ENCODE peak calls at places on chromosomes 11 and 22, in ten cellular contexts. G is nephron progenitor cell, I is right lobe of liver, X is WTC11, N is glutamatergic neuron, K is tibial nerve, E is BJ, M is AG04450, W is MCF 10A, D is mesothelial cell of epicardium. T is an unnamed sample.

GRCh38 chr22:44172370-44173108 is 8.2 kb upstream of the PARVG start:
- DNase-seq in E (no peak), M (no peak), G (no peak), X (no peak), I (peak), N (no peak), K (peak), D (no peak), W (peak), T (no peak)

GRCh38 chr11:74008373-74009229 is at the start of gene UCP3:
- DNase-seq in M (no peak), G (no peak), X (no peak), K (no peak), N (no peak), D (no peak), W (no peak), I (no peak), E (no peak), T (no peak)

GRCh38 chr22:40215266-40215665 is 37.5 kb downstream of the TNRC6B start:
- DNase-seq in M (no peak), N (no peak), K (no peak), X (no peak), W (peak), G (no peak), D (no peak), I (no peak), E (no peak), T (no peak)

GRCh38 chr11:118373263-118373662 is 13.9 kb downstream of the UBE4A start:
- DNase-seq in E (no peak), M (no peak), I (no peak), K (no peak), G (no peak), D (no peak), W (no peak), X (no peak), N (no peak), T (no peak)

GRCh38 chr11:2666828-2667570 is 32.8 kb downstream of the KCNQ1OT1 start:
- DNase-seq in W (no peak), D (no peak), K (no peak), N (no peak), E (no peak), I (no peak), X (no peak), M (no peak), G (no peak), T (no peak)

GRCh38 chr11:2330696-2331095 is 28.9 kb downstream of the TSPAN32 start:
- DNase-seq in D (no peak), W (no peak), E (no peak), N (no peak), X (no peak), K (no peak), I (no peak), G (no peak), M (no peak), T (no peak)

GRCh38 chr11:125464266-125464662 is 31.8 kb downstream of the FEZ1 start:
- DNase-seq in W (peak), N (no peak), K (no peak), M (no peak), X (no peak), D (no peak), E (no peak), G (no peak), I (no peak), T (no peak)

GRCh38 chr22:22178992-22179391 is 65.6 kb upstream of the VPREB1 start:
- DNase-seq in D (no peak), X (no peak), M (no peak), E (no peak), K (no peak), G (no peak), I (no peak), N (no peak), W (no peak), T (no peak)

GRCh38 chr11:64865286-64866172 is 12.9 kb downstream of the EHD1 start:
- DNase-seq in W (no peak), G (no peak), D (no peak), N (no peak), E (peak), I (no peak), M (no peak), X (no peak), K (no peak), T (no peak)

GRCh38 chr11:64803163-64803845 is at the start of gene MAP4K2:
- DNase-seq in G (peak), M (peak), X (peak), D (peak), W (peak), N (peak), K (peak), E (no peak), I (peak), T (peak)

GRCh38 chr11:108019870-108020540 is 11.3 kb downstream of the CUL5 start:
- DNase-seq in N (no peak), E (no peak), K (no peak), G (peak), X (no peak), I (no peak), W (peak), M (no peak), D (no peak), T (no peak)

GRCh38 chr11:65066315-65066714 is 8.0 kb upstream of the NAALADL1 start:
- DNase-seq in G (no peak), X (no peak), I (no peak), D (no peak), N (no peak), K (no peak), M (no peak), W (no peak), E (no peak), T (no peak)

GRCh38 chr11:132318421-132319157 is 948.2 kb downstream of the NTM start:
- DNase-seq in K (no peak), N (no peak), W (no peak), X (no peak), I (no peak), M (no peak), E (no peak), D (no peak), G (no peak), T (no peak)

GRCh38 chr22:19501897-19502447 is 22.2 kb downstream of the CLDN5 start:
- DNase-seq in K (no peak), X (no peak), W (no peak), D (no peak), N (no peak), I (no peak), E (no peak), G (no peak), M (no peak), T (no peak)

GRCh38 chr11:11580831-11581492 is 40.8 kb downstream of the GALNT18 start:
- DNase-seq in W (peak), K (no peak), D (no peak), M (no peak), N (no peak), E (no peak), I (no peak), X (no peak), G (no peak), T (no peak)

GRCh38 chr11:3825473-3826154 is 15.1 kb downstream of the RHOG start:
- DNase-seq in G (no peak), E (no peak), W (no peak), D (no peak), X (no peak), N (no peak), I (no peak), M (no peak), K (no peak), T (no peak)

GRCh38 chr11:64239662-64240466 is 1.0 kb upstream of the FKBP2 start:
- DNase-seq in W (no peak), E (no peak), K (no peak), G (no peak), M (no peak), X (no peak), N (no peak), D (no peak), I (no peak), T (no peak)

GRCh38 chr11:62875698-62876483 is 4.8 kb upstream of the SLC3A2 start:
- DNase-seq in N (no peak), W (no peak), G (no peak), E (no peak), M (no peak), X (no peak), K (no peak), D (no peak), I (no peak), T (no peak)

GRCh38 chr22:23090079-23090835 is 19.9 kb downstream of the GNAZ start:
- DNase-seq in M (no peak), N (no peak), K (no peak), W (no peak), E (no peak), X (no peak), I (no peak), D (no peak), G (no peak), T (no peak)

GRCh38 chr11:94623120-94623735 is 56.1 kb downstream of the PIWIL4 start:
- DNase-seq in I (no peak), K (peak), D (peak), G (peak), N (peak), X (peak), E (peak), M (peak), W (peak), T (peak)

GRCh38 chr11:66365166-66365565 is 6.4 kb downstream of the SLC29A2 start:
- DNase-seq in K (no peak), D (no peak), M (no peak), X (no peak), E (no peak), I (no peak), N (no peak), G (no peak), W (no peak), T (no peak)

GRCh38 chr11:78815631-78816232 is 241.1 kb upstream of the NARS2 start:
- DNase-seq in N (no peak), X (no peak), G (no peak), W (no peak), I (no peak), E (no peak), D (no peak), K (no peak), M (no peak), T (no peak)

GRCh38 chr11:76588455-76589325 is 81.9 kb downstream of the LRRC32 start:
- DNase-seq in E (no peak), D (no peak), W (no peak), I (peak), N (no peak), G (no peak), M (no peak), K (no peak), X (no peak), T (peak)

GRCh38 chr11:121106812-121107211 is 5.8 kb downstream of the TECTA start:
- DNase-seq in N (no peak), M (no peak), D (no peak), G (no peak), W (no peak), I (no peak), X (no peak), K (no peak), E (no peak), T (no peak)

GRCh38 chr11:11947825-11948224 is 60.6 kb downstream of the DKK3 start:
- DNase-seq in M (no peak), X (no peak), N (no peak), D (no peak), G (no peak), E (no peak), I (no peak), W (no peak), K (no peak), T (no peak)

GRCh38 chr22:23233746-23234408 is 53.6 kb downstream of the BCR start:
- DNase-seq in D (no peak), E (no peak), G (no peak), N (no peak), K (peak), X (no peak), M (peak), I (no peak), W (no peak), T (no peak)

GRCh38 chr11:35364101-35364780 is 55.1 kb downstream of the SLC1A2 start:
- DNase-seq in X (no peak), K (peak), N (no peak), W (peak), M (no peak), G (no peak), E (peak), I (peak), D (no peak), T (no peak)

GRCh38 chr22:28051787-28052356 is 132.8 kb upstream of the PITPNB start:
- DNase-seq in D (peak), X (peak), N (peak), I (peak), E (no peak), K (peak), G (peak), M (no peak), W (peak), T (peak)

GRCh38 chr22:49204599-49205214 is 623.0 kb downstream of the BRD1 start:
- DNase-seq in X (peak), N (no peak), E (no peak), I (peak), W (no peak), K (no peak), G (no peak), M (no peak), D (peak), T (no peak)

GRCh38 chr11:11979487-11980117 is 28.8 kb downstream of the DKK3 start:
- DNase-seq in N (no peak), G (no peak), I (no peak), M (no peak), K (no peak), X (no peak), W (peak), D (no peak), E (peak), T (no peak)

GRCh38 chr22:19756288-19757128 is 4.1 kb upstream of the TBX1 start:
- DNase-seq in M (no peak), K (no peak), I (peak), G (peak), W (peak), N (no peak), D (peak), E (no peak), X (peak), T (no peak)

GRCh38 chr11:48090174-48090573 is 109.8 kb downstream of the PTPRJ start:
- DNase-seq in G (no peak), I (no peak), E (no peak), W (no peak), M (no peak), N (no peak), K (no peak), X (no peak), D (no peak), T (no peak)

GRCh38 chr11:27295928-27296327 is 67.1 kb downstream of the CCDC34 start:
- DNase-seq in N (no peak), D (no peak), K (no peak), M (no peak), X (no peak), G (no peak), E (no peak), W (no peak), I (no peak), T (no peak)

GRCh38 chr22:17109113-17109865 is 11.9 kb downstream of the TMEM121B start:
- DNase-seq in M (no peak), E (no peak), K (no peak), G (no peak), D (no peak), N (no peak), W (no peak), X (no peak), I (no peak), T (no peak)

GRCh38 chr22:17785185-17786184 is 11.2 kb upstream of the BID start:
- DNase-seq in D (peak), X (peak), G (peak), M (no peak), N (peak), E (no peak), I (peak), W (peak), K (no peak), T (peak)

GRCh38 chr22:46508391-46508999 is 28.9 kb downstream of the CELSR1 start:
- DNase-seq in W (no peak), N (peak), X (no peak), D (no peak), I (no peak), M (no peak), G (no peak), E (no peak), K (no peak), T (no peak)

GRCh38 chr11:120811199-120811598 is 212.7 kb upstream of the TBCEL start:
- DNase-seq in D (no peak), X (no peak), E (no peak), G (no peak), W (no peak), K (no peak), N (no peak), M (no peak), I (no peak), T (no peak)

GRCh38 chr22:30470655-30471054 is 1.2 kb downstream of the SEC14L3 start:
- DNase-seq in W (no peak), E (no peak), M (no peak), D (no peak), K (no peak), X (no peak), I (no peak), N (no peak), G (no peak), T (no peak)
- TF ChIP-seq CTCF in W (no peak), E (no peak), M (no peak), D (no peak), K (no peak), X (no peak), I (no peak), N (no peak), G (no peak), T (no peak)

GRCh38 chr11:111069076-111069475 is 176.4 kb upstream of the POU2AF2 start:
- DNase-seq in M (peak), I (no peak), X (peak), E (no peak), K (no peak), N (no peak), G (no peak), W (peak), D (no peak), T (no peak)
- TF ChIP-seq CTCF in M (peak), I (no peak), X (peak), E (peak), K (no peak), N (no peak), G (no peak), W (no peak), D (no peak), T (peak)

GRCh38 chr22:35837328-35837727 is 119.7 kb downstream of the APOL5 start:
- DNase-seq in M (no peak), K (no peak), X (no peak), E (no peak), D (no peak), G (no peak), W (no peak), N (peak), I (no peak), T (no peak)

GRCh38 chr22:35835998-35836691 is 118.5 kb downstream of the APOL5 start:
- DNase-seq in K (no peak), D (no peak), G (no peak), E (peak), M (peak), X (peak), I (no peak), W (peak), N (no peak), T (no peak)

GRCh38 chr22:35841907-35842518 is 124.3 kb downstream of the APOL5 start:
- DNase-seq in N (no peak), K (no peak), G (no peak), M (no peak), W (no peak), I (no peak), D (no peak), E (no peak), X (no peak), T (no peak)

GRCh38 chr22:35839811-35840739 is 122.4 kb downstream of the APOL5 start:
- DNase-seq in E (peak), G (peak), M (peak), X (peak), W (peak), D (peak), N (peak), I (peak), K (peak), T (peak)

GRCh38 chr22:35838849-35839646 is 121.4 kb downstream of the APOL5 start:
- DNase-seq in G (peak), D (no peak), N (peak), M (peak), I (no peak), X (peak), W (peak), K (peak), E (no peak), T (no peak)
- TF ChIP-seq CTCF in G (no peak), D (no peak), N (no peak), M (peak), I (peak), X (no peak), W (peak), K (peak), E (peak), T (no peak)

GRCh38 chr11:93622043-93622442 is 39.4 kb upstream of the CEP295 start:
- DNase-seq in E (no peak), W (peak), M (no peak), N (no peak), D (no peak), X (no peak), I (no peak), G (no peak), K (no peak), T (no peak)
- TF ChIP-seq CTCF in E (peak), W (no peak), M (no peak), N (no peak), D (no peak), X (no peak), I (peak), G (no peak), K (no peak), T (no peak)

DNA sequence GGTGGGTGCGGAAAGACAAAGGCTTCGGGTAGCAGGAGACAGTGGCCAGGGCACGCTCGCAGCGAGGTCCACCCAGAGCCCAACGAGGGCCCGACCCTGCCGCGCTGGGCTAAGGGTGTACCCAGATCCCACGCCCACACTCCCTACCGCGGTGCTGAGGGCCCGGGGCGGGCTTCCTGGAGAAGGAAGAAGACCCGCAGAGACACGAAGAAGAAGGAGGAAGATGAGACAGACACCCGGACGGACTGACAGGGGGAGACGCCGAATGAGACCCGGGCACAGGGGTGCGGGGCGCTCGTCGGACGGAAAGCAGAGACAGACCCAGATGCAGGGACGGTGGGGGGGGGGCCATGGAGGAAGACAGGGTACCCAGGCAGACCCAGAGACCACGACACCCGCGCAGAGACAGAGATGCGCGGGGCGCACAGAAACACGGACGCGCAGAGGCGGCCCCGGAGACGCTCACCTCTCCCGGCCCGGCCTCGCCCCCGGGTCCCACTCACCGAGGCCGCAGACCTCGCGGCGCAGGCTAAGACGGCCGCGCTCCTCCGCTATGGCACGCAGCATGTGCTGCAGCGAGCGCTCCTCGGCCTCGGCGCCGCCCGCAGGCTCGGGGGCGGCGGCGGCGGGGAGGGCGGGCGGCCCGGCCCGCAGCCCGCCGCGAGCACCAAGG is 421 bp downstream of the KIAA0930 start:
- DNase-seq in M (no peak), W (peak), D (peak), K (no peak), X (no peak), G (peak), N (peak), I (no peak), E (no peak), T (peak)
- TF ChIP-seq CTCF in M (no peak), W (no peak), D (no peak), K (no peak), X (no peak), G (no peak), N (no peak), I (no peak), E (no peak), T (no peak)

GRCh38 chr11:59102259-59102765 is 4.7 kb upstream of the FAM111B start:
- DNase-seq in N (peak), M (no peak), W (peak), D (peak), G (peak), I (peak), E (no peak), K (peak), X (peak), T (peak)

DNA sequence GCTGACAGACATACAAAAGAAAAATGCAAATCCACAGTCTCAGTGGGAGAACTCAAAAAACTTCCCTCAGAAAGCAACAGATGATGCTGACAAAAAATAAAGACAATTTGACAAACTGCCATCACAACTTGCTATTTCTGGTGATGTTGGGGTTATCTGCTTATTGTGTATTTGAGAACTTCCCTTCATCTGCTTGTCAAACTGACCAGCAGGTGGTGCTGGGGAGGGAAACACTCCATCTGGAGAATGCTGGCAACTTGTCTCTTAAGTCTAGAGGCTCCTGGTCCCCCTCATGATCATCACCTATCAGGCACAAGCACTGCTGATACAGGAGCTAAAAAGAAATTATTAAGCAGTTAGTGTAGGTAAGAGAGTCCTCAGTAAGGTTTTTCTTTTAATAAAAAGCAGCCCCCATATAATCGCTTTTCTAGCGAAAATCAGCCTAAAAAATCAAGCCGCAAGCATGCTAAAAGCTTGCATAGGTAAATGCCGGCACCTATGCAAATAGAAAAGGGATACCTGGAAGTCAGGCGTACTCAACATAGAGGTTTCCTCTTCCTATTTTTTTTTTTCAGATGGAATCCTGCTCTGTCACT is 9.8 kb upstream of the FAM111B start:
- DNase-seq in E (no peak), N (peak), X (peak), W (peak), D (peak), I (no peak), G (peak), K (peak), M (peak), T (peak)
- TF ChIP-seq CTCF in E (peak), N (peak), X (peak), W (peak), D (peak), I (peak), G (peak), K (peak), M (peak), T (peak)

T was measured in endothelial cell.